ENCODE peak calls at places on chromosomes 4 and X, in four cellular contexts. A, S, E and F are unnamed samples.

GRCh38 chr4:110119880-110120279 is 78.5 kb downstream of the ELOVL6 start:
- DNase-seq in A (no peak), S (no peak), E (no peak), F (no peak)

GRCh38 chrX:27591938-27592337 is 1.8 kb downstream of the DCAF8L2 start:
- DNase-seq in A (no peak), S (peak; percentile 4), E (no peak), F (no peak)

GRCh38 chrX:38768079-38768478 is 33.2 kb upstream of the MID1IP1 start:
- DNase-seq in A (no peak), S (no peak), E (peak; percentile 58), F (peak; percentile 58)

GRCh38 chr4:100497729-100498250 is 20.0 kb downstream of the EMCN start:
- DNase-seq in A (no peak), S (no peak), E (no peak), F (no peak)

GRCh38 chr4:75429208-75429607 is 85.0 kb downstream of the RCHY1 start:
- DNase-seq in A (no peak), S (no peak), E (no peak), F (no peak)

GRCh38 chr4:26192921-26193894 is 127.6 kb upstream of the RBPJ start:
- DNase-seq in A (no peak), S (no peak), E (no peak), F (no peak)

GRCh38 chr4:125280892-125281403 is 33.8 kb upstream of the FAT4 start:
- DNase-seq in A (no peak), S (no peak), E (no peak), F (no peak)

GRCh38 chrX:108732630-108733321 is 3.6 kb downstream of the IRS4 start:
- DNase-seq in A (no peak), S (peak; percentile 88), E (peak; percentile 8), F (no peak)

GRCh38 chr4:187544461-187545053 is 451.0 kb upstream of the ZFP42 start:
- DNase-seq in A (no peak), S (no peak), E (no peak), F (no peak)

GRCh38 chr4:155807021-155807420 is 48.2 kb downstream of the GUCY1B1 start:
- DNase-seq in A (no peak), S (no peak), E (no peak), F (no peak)

GRCh38 chrX:53479295-53479694 is 45.1 kb upstream of the HSD17B10 start:
- DNase-seq in A (no peak), S (peak; percentile 50), E (no peak), F (peak; percentile 1)